ENCODE peak calls at places on chromosomes 6 and 20, in five cellular contexts. A, O, G, C and F are unnamed samples.

GRCh38 chr6:10412948-10413849 is 1.7 kb downstream of the TFAP2A start:
- DNase-seq in A (no peak), O (no peak), G (peak; percentile 83), C (no peak), F (no peak)

GRCh38 chr6:111626446-111626845 is 20.8 kb upstream of the TRAF3IP2 start:
- DNase-seq in A (no peak), O (no peak), G (no peak), C (no peak), F (no peak)

GRCh38 chr20:38275815-38276550 is 15.4 kb upstream of the KIAA1755 start:
- DNase-seq in A (no peak), O (no peak), G (peak; percentile 83), C (no peak), F (no peak)

GRCh38 chr20:51563597-51564332 is 21.2 kb upstream of the NFATC2 start:
- DNase-seq in A (no peak), O (peak; percentile 57), G (peak; percentile 54), C (no peak), F (no peak)

GRCh38 chr20:46099491-46100287 is 9.9 kb upstream of the NCOA5 start:
- DNase-seq in A (no peak), O (no peak), G (peak; percentile 9), C (no peak), F (no peak)

GRCh38 chr20:38286586-38287502 is 17.1 kb upstream of the BPI start:
- DNase-seq in A (no peak), O (no peak), G (no peak), C (no peak), F (peak; percentile 49)

GRCh38 chr20:3165473-3166337 is 6.0 kb upstream of the FASTKD5 start:
- DNase-seq in A (no peak), O (peak; percentile 57), G (no peak), C (peak; percentile 66), F (no peak)

GRCh38 chr6:137362878-137363804 is 131.1 kb downstream of the OLIG3 start:
- DNase-seq in A (no peak), O (no peak), G (no peak), C (no peak), F (no peak)

GRCh38 chr20:25195962-25196700 is 619 bp downstream of the ENTPD6 start:
- DNase-seq in A (no peak), O (no peak), G (peak; percentile 66), C (no peak), F (no peak)

GRCh38 chr6:133701633-133702331 is 187.1 kb upstream of the TCF21 start:
- DNase-seq in A (no peak), O (no peak), G (no peak), C (no peak), F (no peak)

GRCh38 chr20:32477594-32478512 is 107.3 kb downstream of the NOL4L start:
- DNase-seq in A (no peak), O (no peak), G (no peak), C (peak; percentile 59), F (peak; percentile 78)

GRCh38 chr6:81766482-81767069 is 14.1 kb upstream of the TENT5A start:
- DNase-seq in A (no peak), O (no peak), G (peak; percentile 76), C (no peak), F (no peak)

GRCh38 chr6:15522427-15522826 is 140.4 kb downstream of the DTNBP1 start:
- DNase-seq in A (no peak), O (no peak), G (no peak), C (no peak), F (no peak)

GRCh38 chr6:150600302-150601017 is 775 bp downstream of the PLEKHG1 start:
- DNase-seq in A (peak; percentile 54), O (peak; percentile 52), G (peak; percentile 90), C (peak; percentile 81), F (no peak)

GRCh38 chr6:31356946-31357466 is at the start of gene HLA-B:
- DNase-seq in A (no peak), O (peak; percentile 85), G (peak; percentile 90), C (peak; percentile 77), F (no peak)

GRCh38 chr6:73340048-73340447 is 14.0 kb downstream of the DPPA5 start:
- DNase-seq in A (no peak), O (no peak), G (peak; percentile 45), C (no peak), F (no peak)

GRCh38 chr20:51731771-51732453 is 36.3 kb downstream of the ATP9A start:
- DNase-seq in A (no peak), O (peak; percentile 23), G (no peak), C (no peak), F (no peak)

GRCh38 chr6:14665827-14666724 is 548.5 kb downstream of the CD83 start:
- DNase-seq in A (no peak), O (peak; percentile 21), G (peak; percentile 94), C (no peak), F (no peak)

GRCh38 chr6:170180671-170181337 is 110.1 kb downstream of the DLL1 start:
- DNase-seq in A (no peak), O (no peak), G (no peak), C (no peak), F (no peak)

GRCh38 chr6:149831380-149831820 is 32.8 kb downstream of the LRP11 start:
- DNase-seq in A (no peak), O (no peak), G (peak; percentile 79), C (no peak), F (no peak)

GRCh38 chr6:55836481-55836880 is 38.9 kb downstream of the BMP5 start:
- DNase-seq in A (no peak), O (no peak), G (no peak), C (no peak), F (no peak)

GRCh38 chr6:35139924-35140524 is 1.1 kb downstream of the TCP11 start:
- DNase-seq in A (no peak), O (peak; percentile 26), G (peak; percentile 36), C (no peak), F (no peak)

GRCh38 chr20:4936392-4936850 is 64.9 kb downstream of the SLC23A2 start:
- DNase-seq in A (no peak), O (no peak), G (no peak), C (no peak), F (no peak)

GRCh38 chr6:146913842-146914562 is 290.2 kb upstream of the STXBP5 start:
- DNase-seq in A (peak; percentile 79), O (peak; percentile 64), G (peak; percentile 92), C (no peak), F (peak; percentile 94)

GRCh38 chr6:121093928-121094327 is 240.4 kb downstream of the TBC1D32 start:
- DNase-seq in A (no peak), O (no peak), G (no peak), C (no peak), F (no peak)

GRCh38 chr6:157527471-157527907 is 146.5 kb downstream of the ZDHHC14 start:
- DNase-seq in A (no peak), O (no peak), G (no peak), C (no peak), F (no peak)

GRCh38 chr20:44129996-44130718 is 56.8 kb downstream of the JPH2 start:
- DNase-seq in A (no peak), O (no peak), G (no peak), C (no peak), F (no peak)

GRCh38 chr6:29943053-29943966 is 978 bp downstream of the HLA-A start:
- DNase-seq in A (no peak), O (no peak), G (no peak), C (peak; percentile 62), F (no peak)

GRCh38 chr20:41142914-41143313 is 5.6 kb downstream of the PLCG1 start:
- DNase-seq in A (no peak), O (no peak), G (no peak), C (no peak), F (peak; percentile 35)

GRCh38 chr6:13992417-13993055 is 67.8 kb downstream of the RNF182 start:
- DNase-seq in A (no peak), O (no peak), G (peak; percentile 79), C (no peak), F (no peak)

GRCh38 chr6:8301502-8301901 is 133.8 kb downstream of the SLC35B3 start:
- DNase-seq in A (no peak), O (no peak), G (no peak), C (no peak), F (no peak)

GRCh38 chr20:6831461-6831860 is 64.0 kb downstream of the BMP2 start:
- DNase-seq in A (no peak), O (no peak), G (no peak), C (no peak), F (no peak)

GRCh38 chr6:152338335-152339125 is 298.6 kb downstream of the SYNE1 start:
- DNase-seq in A (no peak), O (peak; percentile 63), G (peak; percentile 8), C (peak; percentile 63), F (no peak)

GRCh38 chr6:2000962-2001361 is 244.4 kb downstream of the GMDS start:
- DNase-seq in A (no peak), O (no peak), G (no peak), C (no peak), F (no peak)

GRCh38 chr6:17987576-17988421 is at the start of gene KIF13A:
- DNase-seq in A (no peak), O (peak; percentile 75), G (peak; percentile 58), C (peak; percentile 78), F (no peak)

GRCh38 chr20:14521016-14521415 is 183.6 kb upstream of the FLRT3 start:
- DNase-seq in A (no peak), O (no peak), G (no peak), C (no peak), F (no peak)

GRCh38 chr20:25009218-25010145 is 16.9 kb upstream of the APMAP start:
- DNase-seq in A (no peak), O (no peak), G (no peak), C (no peak), F (no peak)

GRCh38 chr20:46438156-46438750 is 31.8 kb upstream of the ELMO2 start:
- DNase-seq in A (peak; percentile 3), O (no peak), G (peak; percentile 31), C (no peak), F (no peak)

GRCh38 chr20:35664544-35665206 is at the start of the genes CPNE1 and RBM12:
- DNase-seq in A (peak; percentile 84), O (peak; percentile 93), G (peak; percentile 84), C (peak; percentile 95), F (peak; percentile 95)
- TF ChIP-seq CTCF in A (no peak), O (no peak), G (no peak), C (no peak), F (peak; percentile 29)

DNA sequence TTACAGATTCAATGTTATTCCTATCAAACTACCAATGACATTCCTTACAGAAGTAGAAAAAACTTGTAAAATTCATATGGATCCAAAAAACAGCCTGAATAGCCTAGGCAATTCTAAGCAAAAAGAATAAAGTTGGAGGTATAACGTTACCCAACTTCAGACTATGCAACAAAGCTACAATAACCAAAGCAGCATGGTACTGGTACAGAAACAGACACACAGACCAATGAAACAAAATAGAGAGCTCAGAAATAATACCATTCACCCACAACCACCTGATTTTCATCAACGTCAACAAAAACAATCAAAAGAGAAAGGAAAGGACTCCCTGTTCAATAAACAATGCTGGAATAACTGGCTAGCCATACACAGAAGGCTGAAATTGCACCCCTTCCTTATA is 17.2 kb upstream of the PLN start:
- DNase-seq in A (no peak), O (no peak), G (no peak), C (no peak), F (no peak)
- TF ChIP-seq CTCF in A (no peak), O (no peak), G (no peak), C (no peak), F (no peak)

GRCh38 chr6:134979142-134979541 is 29.2 kb upstream of the ALDH8A1 start:
- DNase-seq in A (no peak), O (no peak), G (no peak), C (no peak), F (no peak)
- TF ChIP-seq CTCF in A (no peak), O (no peak), G (no peak), C (no peak), F (no peak)

GRCh38 chr6:41587223-41587879 is 41.2 kb downstream of the FOXP4 start:
- DNase-seq in A (no peak), O (no peak), G (no peak), C (no peak), F (no peak)
- TF ChIP-seq CTCF in A (no peak), O (no peak), G (no peak), C (no peak), F (no peak)